ENCODE peak calls at places on chromosomes 12 and 14, in eight cellular contexts. R is tibial nerve, G is sigmoid colon, D is colonic mucosa, V is fibroblast of lung, J is psoas muscle, L is neural progenitor cell, X is stomach. E is an unnamed sample. For H3K4me1 and H3K9me3, the result is how much of the 10 kb centered on the place peaks cover.

GRCh38 chr12:39887824-39888223 is 218.1 kb downstream of the SLC2A13 start:
- DNase-seq in L (no peak), V (no peak), G (no peak), X (no peak), J (no peak), R (no peak), D (no peak), E (no peak)

GRCh38 chr12:47954058-47954457 is 9.3 kb upstream of the TMEM106C start:
- DNase-seq in R (no peak), J (no peak), L (no peak), X (no peak), G (peak), D (peak), V (no peak), E (no peak)

GRCh38 chr14:22813145-22813544 is 2.1 kb downstream of the SLC7A7 start:
- DNase-seq in V (no peak), G (no peak), X (no peak), L (no peak), J (no peak), R (no peak), D (no peak), E (no peak)

GRCh38 chr14:23141706-23142467 is 22.8 kb upstream of the CEBPE start:
- DNase-seq in R (no peak), J (peak), L (no peak), V (peak), G (peak), X (peak), D (no peak), E (no peak)

GRCh38 chr12:79409562-79409961 is 281.2 kb downstream of the PAWR start:
- DNase-seq in G (no peak), J (no peak), X (no peak), V (peak), R (no peak), L (no peak), D (no peak), E (no peak)

GRCh38 chr12:111784953-111785352 is 18.2 kb downstream of the ALDH2 start:
- DNase-seq in R (no peak), J (no peak), D (no peak), V (no peak), G (no peak), L (no peak), X (no peak), E (no peak)

GRCh38 chr14:74634964-74635363 is 22.9 kb upstream of the LTBP2 start:
- DNase-seq in V (no peak), R (no peak), J (no peak), D (no peak), X (no peak), L (peak), G (no peak), E (no peak)

GRCh38 chr12:57456145-57456700 is 1.1 kb downstream of the INHBE start:
- DNase-seq in L (peak), R (no peak), X (no peak), V (peak), G (no peak), D (peak), J (no peak), E (no peak)

GRCh38 chr14:32933943-32934890 is 4.5 kb upstream of the NPAS3 start:
- DNase-seq in J (peak), D (no peak), R (no peak), X (no peak), G (peak), V (peak), L (peak), E (no peak)

GRCh38 chr12:55742719-55743130 is at the start of gene GDF11:
- DNase-seq in G (peak), V (peak), D (peak), J (peak), R (peak), X (peak), L (peak), E (peak)

GRCh38 chr12:109618091-109618490 is 44.5 kb downstream of the MVK start:
- DNase-seq in D (no peak), G (no peak), R (no peak), V (no peak), X (no peak), L (no peak), J (no peak), E (no peak)

GRCh38 chr14:56659361-56659760 is 79.8 kb downstream of the TMEM260 start:
- DNase-seq in D (no peak), L (peak), J (no peak), R (no peak), X (no peak), G (no peak), V (no peak), E (no peak)

GRCh38 chr12:67681145-67681778 is 32.7 kb downstream of the DYRK2 start:
- DNase-seq in G (no peak), L (no peak), V (peak), J (no peak), X (no peak), D (no peak), R (no peak), E (no peak)

GRCh38 chr14:94644102-94644535 is 31.9 kb downstream of the SERPINA3 start:
- DNase-seq in J (no peak), G (no peak), V (no peak), R (no peak), X (no peak), D (no peak), L (no peak), E (no peak)

GRCh38 chr14:96139879-96140278 is 64.8 kb upstream of the BDKRB2 start:
- DNase-seq in V (no peak), G (no peak), L (no peak), X (no peak), D (no peak), R (no peak), J (no peak), E (no peak)

GRCh38 chr12:54398995-54399793 is 14.7 kb upstream of the ZNF385A start:
- DNase-seq in J (peak), G (peak), D (peak), R (peak), V (peak), L (peak), X (peak), E (peak)

GRCh38 chr12:119153477-119154434 is 25.0 kb upstream of the HSPB8 start:
- DNase-seq in R (no peak), G (peak), L (peak), J (peak), X (peak), D (peak), V (peak), E (no peak)

GRCh38 chr12:129773170-129773493 is 130.7 kb downstream of the TMEM132D start:
- DNase-seq in J (no peak), D (no peak), G (no peak), X (no peak), V (no peak), L (no peak), R (no peak), E (no peak)
- H3K4me1 ChIP-seq in J (under half), D (under half), G (under half), X (under half), V (under half), L (under half), R (under half), E (under half)

GRCh38 chr14:101843665-101844064 is 82.2 kb downstream of the PPP2R5C start:
- DNase-seq in J (no peak), V (peak), R (no peak), L (no peak), D (no peak), G (no peak), X (no peak), E (peak)
- H3K27ac ChIP-seq in J (no peak), V (no peak), R (no peak), L (no peak), D (no peak), G (no peak), X (peak), E (peak)

DNA sequence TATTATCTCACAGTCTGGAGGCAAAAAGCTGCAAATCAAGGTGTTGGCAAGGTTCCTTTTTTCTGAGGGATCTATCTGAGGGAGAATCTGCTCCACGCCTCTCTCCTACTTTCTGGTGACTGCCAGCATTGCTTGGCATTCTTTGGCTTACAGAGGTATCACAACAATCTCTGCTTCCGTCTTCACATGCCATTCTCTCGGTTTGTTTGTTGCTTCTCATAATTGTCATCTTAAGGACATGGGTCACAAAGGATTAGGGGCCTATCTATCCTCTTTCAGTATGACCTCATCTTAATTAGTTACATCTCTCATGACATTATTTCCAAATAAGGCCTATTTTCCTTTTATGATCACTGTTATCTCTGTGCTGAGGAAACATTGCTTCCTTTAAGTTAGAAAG is 345.0 kb downstream of the FOXG1 start:
- DNase-seq in G (no peak), L (no peak), J (no peak), D (no peak), R (no peak), V (no peak), X (no peak), E (no peak)
- H3K9me3 ChIP-seq in G (under half), L (under half), J (under half), D (under half), R (under half), V (under half), X (under half), E (under half)

GRCh38 chr14:77238356-77238755 is 32.6 kb downstream of the NGB start:
- DNase-seq in V (no peak), G (no peak), R (no peak), D (no peak), L (no peak), X (no peak), J (no peak), E (no peak)

GRCh38 chr14:77238996-77239395 is 32.0 kb downstream of the NGB start:
- DNase-seq in G (no peak), V (no peak), J (no peak), X (no peak), L (no peak), D (no peak), R (no peak), E (no peak)

GRCh38 chr14:77240336-77240915 is 30.6 kb downstream of the NGB start:
- DNase-seq in G (no peak), R (no peak), L (no peak), X (no peak), V (no peak), D (no peak), J (peak), E (no peak)

GRCh38 chr14:77241955-77242354 is 29.1 kb downstream of the NGB start:
- DNase-seq in D (no peak), G (no peak), L (peak), X (no peak), J (peak), R (no peak), V (no peak), E (no peak)

GRCh38 chr14:77239412-77239811 is 31.6 kb downstream of the NGB start:
- DNase-seq in J (no peak), X (no peak), R (no peak), V (no peak), D (no peak), G (no peak), L (no peak), E (no peak)
- H3K4me1 ChIP-seq in J (under half), X (under half), R (under half), V (under half), D (under half), G (under half), L (under half), E (under half)

GRCh38 chr14:88613552-88614010 is 50.7 kb downstream of the ZC3H14 start:
- DNase-seq in L (no peak), X (peak), R (no peak), V (peak), J (no peak), G (no peak), D (no peak), E (no peak)
- H3K27ac ChIP-seq in L (no peak), X (peak), R (no peak), V (no peak), J (no peak), G (no peak), D (no peak), E (no peak)

GRCh38 chr12:32053881-32054624 is 52.6 kb upstream of the BICD1 start:
- DNase-seq in V (no peak), X (no peak), J (no peak), D (no peak), G (no peak), L (no peak), R (no peak), E (no peak)
- H3K9me3 ChIP-seq in V (under half), X (under half), J (under half), D (under half), G (under half), L (under half), R (under half), E (under half)

GRCh38 chr14:61512508-61512907 is 182.8 kb upstream of the HIF1A start:
- DNase-seq in D (no peak), R (no peak), X (no peak), G (no peak), V (peak), J (no peak), L (no peak), E (no peak)
- H3K4me1 ChIP-seq in D (under half), R (under half), X (under half), G (under half), V (under half), J (under half), L (under half), E (under half)

GRCh38 chr14:36129181-36129580 is 47.3 kb downstream of the PTCSC3 start:
- DNase-seq in G (no peak), D (no peak), R (no peak), X (no peak), V (no peak), J (no peak), L (peak), E (no peak)
- H3K27ac ChIP-seq in G (no peak), D (no peak), R (no peak), X (no peak), V (no peak), J (no peak), L (no peak), E (no peak)